ENCODE peak calls at places on chromosome 4, in ten cellular contexts. One of them, this sample, is unnamed. For H3K9me3, the result is how much of the 10 kb centered on the place peaks cover.

GRCh38 chr4:120415902-120416301 is 349.3 kb upstream of the MAD2L1 start:
- DNase-seq in ascending aorta: no peak
- DNase-seq in left ventricle myocardium inferior: no peak
- DNase-seq in uterus: no peak
- DNase-seq in CD8-positive, alpha-beta T cell: no peak
- DNase-seq in tibial artery: no peak
- DNase-seq in neural progenitor cell: no peak
- DNase-seq in body of pancreas: no peak
- DNase-seq in sigmoid colon: no peak
- DNase-seq in right atrium auricular region: no peak
- DNase-seq in this sample: no peak

GRCh38 chr4:181194096-181194495 is 1049.1 kb upstream of the TENM3 start:
- DNase-seq in sigmoid colon: no peak
- DNase-seq in uterus: no peak
- DNase-seq in left ventricle myocardium inferior: no peak
- DNase-seq in CD8-positive, alpha-beta T cell: no peak
- DNase-seq in tibial artery: no peak
- DNase-seq in body of pancreas: no peak
- DNase-seq in neural progenitor cell: no peak
- DNase-seq in right atrium auricular region: no peak
- DNase-seq in ascending aorta: no peak
- DNase-seq in this sample: peak

GRCh38 chr4:39660757-39661156 is 22.1 kb upstream of the SMIM14 start:
- DNase-seq in sigmoid colon: no peak
- DNase-seq in ascending aorta: no peak
- DNase-seq in left ventricle myocardium inferior: no peak
- DNase-seq in uterus: no peak
- DNase-seq in body of pancreas: no peak
- DNase-seq in neural progenitor cell: no peak
- DNase-seq in tibial artery: no peak
- DNase-seq in right atrium auricular region: no peak
- DNase-seq in CD8-positive, alpha-beta T cell: no peak
- DNase-seq in this sample: no peak

GRCh38 chr4:4446434-4446833 is 59.5 kb downstream of the NSG1 start:
- DNase-seq in sigmoid colon: no peak
- DNase-seq in CD8-positive, alpha-beta T cell: no peak
- DNase-seq in left ventricle myocardium inferior: no peak
- DNase-seq in tibial artery: no peak
- DNase-seq in neural progenitor cell: no peak
- DNase-seq in body of pancreas: no peak
- DNase-seq in ascending aorta: no peak
- DNase-seq in uterus: no peak
- DNase-seq in right atrium auricular region: no peak
- DNase-seq in this sample: no peak

GRCh38 chr4:105998210-105998609 is 102.9 kb downstream of the NPNT start:
- DNase-seq in sigmoid colon: no peak
- DNase-seq in left ventricle myocardium inferior: no peak
- DNase-seq in body of pancreas: no peak
- DNase-seq in right atrium auricular region: no peak
- DNase-seq in uterus: no peak
- DNase-seq in CD8-positive, alpha-beta T cell: no peak
- DNase-seq in tibial artery: no peak
- DNase-seq in ascending aorta: no peak
- DNase-seq in neural progenitor cell: no peak
- DNase-seq in this sample: no peak

GRCh38 chr4:85474818-85475630 is at the start of gene ARHGAP24:
- DNase-seq in uterus: peak
- DNase-seq in body of pancreas: peak
- DNase-seq in right atrium auricular region: peak
- DNase-seq in left ventricle myocardium inferior: peak
- DNase-seq in tibial artery: peak
- DNase-seq in sigmoid colon: peak
- DNase-seq in CD8-positive, alpha-beta T cell: no peak
- DNase-seq in ascending aorta: peak
- DNase-seq in neural progenitor cell: peak
- DNase-seq in this sample: peak

GRCh38 chr4:163680390-163681098 is 186.1 kb downstream of the TMA16 start:
- DNase-seq in tibial artery: no peak
- DNase-seq in CD8-positive, alpha-beta T cell: no peak
- DNase-seq in ascending aorta: no peak
- DNase-seq in left ventricle myocardium inferior: no peak
- DNase-seq in right atrium auricular region: no peak
- DNase-seq in neural progenitor cell: no peak
- DNase-seq in uterus: no peak
- DNase-seq in sigmoid colon: no peak
- DNase-seq in body of pancreas: no peak
- DNase-seq in this sample: no peak

GRCh38 chr4:17347445-17347844 is 164.4 kb downstream of the QDPR start:
- DNase-seq in tibial artery: no peak
- DNase-seq in body of pancreas: no peak
- DNase-seq in ascending aorta: no peak
- DNase-seq in right atrium auricular region: no peak
- DNase-seq in sigmoid colon: no peak
- DNase-seq in uterus: no peak
- DNase-seq in neural progenitor cell: peak
- DNase-seq in CD8-positive, alpha-beta T cell: no peak
- DNase-seq in left ventricle myocardium inferior: no peak
- DNase-seq in this sample: no peak

GRCh38 chr4:69239777-69240176 is 25.2 kb upstream of the UGT2B11 start:
- DNase-seq in tibial artery: no peak
- DNase-seq in CD8-positive, alpha-beta T cell: no peak
- DNase-seq in body of pancreas: no peak
- DNase-seq in uterus: no peak
- DNase-seq in left ventricle myocardium inferior: no peak
- DNase-seq in right atrium auricular region: no peak
- DNase-seq in neural progenitor cell: no peak
- DNase-seq in ascending aorta: no peak
- DNase-seq in sigmoid colon: no peak
- DNase-seq in this sample: no peak

GRCh38 chr4:52577285-52577968 is 81.7 kb downstream of the USP46 start:
- DNase-seq in tibial artery: no peak
- DNase-seq in body of pancreas: no peak
- DNase-seq in CD8-positive, alpha-beta T cell: no peak
- DNase-seq in left ventricle myocardium inferior: no peak
- DNase-seq in uterus: no peak
- DNase-seq in right atrium auricular region: no peak
- DNase-seq in neural progenitor cell: no peak
- DNase-seq in ascending aorta: no peak
- DNase-seq in sigmoid colon: no peak
- DNase-seq in this sample: peak

GRCh38 chr4:150781108-150781663 is 199.2 kb downstream of the MAB21L2 start:
- DNase-seq in ascending aorta: no peak
- DNase-seq in uterus: no peak
- DNase-seq in body of pancreas: no peak
- DNase-seq in CD8-positive, alpha-beta T cell: no peak
- DNase-seq in tibial artery: no peak
- DNase-seq in left ventricle myocardium inferior: peak
- DNase-seq in right atrium auricular region: no peak
- DNase-seq in neural progenitor cell: no peak
- DNase-seq in sigmoid colon: no peak
- DNase-seq in this sample: no peak

GRCh38 chr4:101954351-101954750 is 163.8 kb downstream of the BANK1 start:
- DNase-seq in right atrium auricular region: no peak
- DNase-seq in ascending aorta: no peak
- DNase-seq in body of pancreas: no peak
- DNase-seq in sigmoid colon: no peak
- DNase-seq in uterus: no peak
- DNase-seq in CD8-positive, alpha-beta T cell: no peak
- DNase-seq in neural progenitor cell: peak
- DNase-seq in tibial artery: no peak
- DNase-seq in left ventricle myocardium inferior: no peak
- DNase-seq in this sample: no peak

DNA sequence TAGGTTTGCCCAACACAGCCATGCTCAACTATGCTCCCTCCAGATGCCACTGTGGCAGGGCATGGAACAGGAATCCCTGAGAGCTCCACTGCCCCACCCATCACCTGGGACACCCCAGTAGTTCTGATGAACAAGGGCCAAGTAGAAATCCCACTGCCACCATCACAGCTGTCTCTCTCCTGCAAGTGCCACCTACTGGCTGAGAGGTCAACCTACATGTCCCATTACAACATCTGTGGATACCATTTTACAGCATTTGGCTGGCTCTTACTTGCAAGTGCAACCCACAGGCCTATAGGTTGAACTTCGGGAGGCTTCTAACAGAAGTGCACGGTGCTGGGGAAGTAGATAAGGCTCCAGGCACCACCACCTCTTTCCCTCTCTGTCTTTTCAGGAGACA is 142.5 kb downstream of the CXXC4 start:
- DNase-seq in left ventricle myocardium inferior: no peak
- DNase-seq in right atrium auricular region: no peak
- DNase-seq in body of pancreas: no peak
- DNase-seq in uterus: no peak
- DNase-seq in CD8-positive, alpha-beta T cell: no peak
- DNase-seq in ascending aorta: no peak
- DNase-seq in sigmoid colon: no peak
- DNase-seq in neural progenitor cell: peak
- DNase-seq in tibial artery: no peak
- DNase-seq in this sample: no peak
- H3K9me3 ChIP-seq in left ventricle myocardium inferior: under half
- H3K9me3 ChIP-seq in right atrium auricular region: under half
- H3K9me3 ChIP-seq in body of pancreas: under half
- H3K9me3 ChIP-seq in uterus: under half
- H3K9me3 ChIP-seq in CD8-positive, alpha-beta T cell: under half
- H3K9me3 ChIP-seq in ascending aorta: under half
- H3K9me3 ChIP-seq in sigmoid colon: under half
- H3K9me3 ChIP-seq in neural progenitor cell: under half
- H3K9me3 ChIP-seq in tibial artery: under half
- H3K9me3 ChIP-seq in this sample: under half

GRCh38 chr4:1009647-1010521 is 1.5 kb upstream of the FGFRL1 start:
- DNase-seq in body of pancreas: peak
- DNase-seq in left ventricle myocardium inferior: peak
- DNase-seq in neural progenitor cell: peak
- DNase-seq in tibial artery: peak
- DNase-seq in ascending aorta: no peak
- DNase-seq in uterus: peak
- DNase-seq in right atrium auricular region: no peak
- DNase-seq in CD8-positive, alpha-beta T cell: peak
- DNase-seq in sigmoid colon: peak
- DNase-seq in this sample: no peak
- H3K4me3 ChIP-seq in body of pancreas: peak
- H3K4me3 ChIP-seq in left ventricle myocardium inferior: peak
- H3K4me3 ChIP-seq in neural progenitor cell: peak
- H3K4me3 ChIP-seq in tibial artery: peak
- H3K4me3 ChIP-seq in ascending aorta: peak
- H3K4me3 ChIP-seq in uterus: peak
- H3K4me3 ChIP-seq in right atrium auricular region: peak
- H3K4me3 ChIP-seq in CD8-positive, alpha-beta T cell: peak
- H3K4me3 ChIP-seq in sigmoid colon: peak
- H3K4me3 ChIP-seq in this sample: no peak

GRCh38 chr4:186932631-186933150 is 209.0 kb upstream of the FAT1 start:
- DNase-seq in uterus: no peak
- DNase-seq in ascending aorta: no peak
- DNase-seq in neural progenitor cell: no peak
- DNase-seq in body of pancreas: no peak
- DNase-seq in tibial artery: no peak
- DNase-seq in sigmoid colon: no peak
- DNase-seq in left ventricle myocardium inferior: no peak
- DNase-seq in CD8-positive, alpha-beta T cell: no peak
- DNase-seq in right atrium auricular region: no peak
- DNase-seq in this sample: no peak

GRCh38 chr4:186936496-186937375 is 213.1 kb upstream of the FAT1 start:
- DNase-seq in left ventricle myocardium inferior: no peak
- DNase-seq in tibial artery: no peak
- DNase-seq in sigmoid colon: no peak
- DNase-seq in body of pancreas: no peak
- DNase-seq in right atrium auricular region: no peak
- DNase-seq in CD8-positive, alpha-beta T cell: no peak
- DNase-seq in uterus: no peak
- DNase-seq in neural progenitor cell: no peak
- DNase-seq in ascending aorta: no peak
- DNase-seq in this sample: no peak

GRCh38 chr4:186934255-186934654 is 210.6 kb upstream of the FAT1 start:
- DNase-seq in left ventricle myocardium inferior: no peak
- DNase-seq in sigmoid colon: no peak
- DNase-seq in neural progenitor cell: no peak
- DNase-seq in ascending aorta: no peak
- DNase-seq in body of pancreas: no peak
- DNase-seq in right atrium auricular region: no peak
- DNase-seq in CD8-positive, alpha-beta T cell: no peak
- DNase-seq in uterus: no peak
- DNase-seq in tibial artery: no peak
- DNase-seq in this sample: no peak

GRCh38 chr4:186935881-186936280 is 212.2 kb upstream of the FAT1 start:
- DNase-seq in CD8-positive, alpha-beta T cell: no peak
- DNase-seq in sigmoid colon: no peak
- DNase-seq in body of pancreas: no peak
- DNase-seq in uterus: no peak
- DNase-seq in right atrium auricular region: no peak
- DNase-seq in neural progenitor cell: no peak
- DNase-seq in ascending aorta: no peak
- DNase-seq in tibial artery: no peak
- DNase-seq in left ventricle myocardium inferior: no peak
- DNase-seq in this sample: no peak

DNA sequence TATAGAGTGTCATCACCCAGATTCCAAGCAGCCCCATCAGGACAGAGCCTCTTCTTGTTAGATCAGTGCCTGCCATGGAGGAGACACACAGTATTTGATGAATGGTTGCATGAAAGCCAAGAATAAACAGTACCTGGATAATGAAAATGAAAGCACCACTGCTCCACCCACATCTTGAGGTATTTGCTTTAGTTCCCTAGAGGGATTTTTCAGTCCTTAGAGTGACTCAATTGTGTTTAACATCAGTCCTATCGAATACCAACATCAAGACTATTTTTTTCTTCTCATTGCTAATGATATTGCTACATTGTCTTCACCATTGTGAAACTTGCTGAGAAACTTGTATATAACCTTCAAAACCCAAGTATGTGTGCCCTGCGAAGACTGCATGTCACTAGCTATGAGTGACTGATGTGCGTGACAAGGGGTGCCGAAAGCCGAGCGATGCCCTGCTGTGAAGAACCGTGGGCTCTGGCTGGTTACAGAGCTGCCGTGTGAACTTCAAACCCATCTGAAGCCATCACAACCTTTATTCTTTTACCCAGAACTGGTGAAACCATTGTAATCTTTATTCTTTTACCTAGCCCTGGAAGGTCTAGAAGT is 211.3 kb upstream of the FAT1 start:
- DNase-seq in ascending aorta: no peak
- DNase-seq in body of pancreas: no peak
- DNase-seq in left ventricle myocardium inferior: no peak
- DNase-seq in tibial artery: no peak
- DNase-seq in right atrium auricular region: no peak
- DNase-seq in CD8-positive, alpha-beta T cell: no peak
- DNase-seq in sigmoid colon: no peak
- DNase-seq in uterus: no peak
- DNase-seq in neural progenitor cell: no peak
- DNase-seq in this sample: no peak
- H3K27ac ChIP-seq in ascending aorta: no peak
- H3K27ac ChIP-seq in body of pancreas: no peak
- H3K27ac ChIP-seq in left ventricle myocardium inferior: no peak
- H3K27ac ChIP-seq in tibial artery: no peak
- H3K27ac ChIP-seq in right atrium auricular region: no peak
- H3K27ac ChIP-seq in CD8-positive, alpha-beta T cell: no peak
- H3K27ac ChIP-seq in sigmoid colon: no peak
- H3K27ac ChIP-seq in uterus: no peak
- H3K27ac ChIP-seq in neural progenitor cell: no peak
- H3K27ac ChIP-seq in this sample: no peak

DNA sequence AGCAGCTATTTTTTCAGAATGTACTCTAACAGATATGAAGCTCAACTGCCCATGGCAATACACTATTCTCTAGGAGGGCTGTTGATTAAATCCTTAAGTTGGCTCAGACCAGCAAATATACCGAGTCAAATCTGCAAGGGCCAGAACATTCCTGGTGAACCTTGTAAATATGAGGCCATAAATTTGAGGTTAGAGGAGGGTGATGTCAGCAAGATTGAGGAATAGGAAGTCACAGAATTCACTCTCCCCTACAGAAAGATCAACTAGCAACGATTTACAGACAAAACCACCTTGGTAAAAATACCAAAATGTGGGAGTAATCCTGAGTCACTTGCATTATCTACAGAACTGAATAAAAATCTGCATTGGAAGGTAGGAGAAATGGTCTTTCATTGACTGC is 399.3 kb downstream of the GPM6A start:
- DNase-seq in sigmoid colon: no peak
- DNase-seq in tibial artery: no peak
- DNase-seq in CD8-positive, alpha-beta T cell: no peak
- DNase-seq in neural progenitor cell: no peak
- DNase-seq in ascending aorta: no peak
- DNase-seq in uterus: no peak
- DNase-seq in right atrium auricular region: no peak
- DNase-seq in left ventricle myocardium inferior: no peak
- DNase-seq in body of pancreas: no peak
- DNase-seq in this sample: no peak
- H3K9me3 ChIP-seq in sigmoid colon: under half
- H3K9me3 ChIP-seq in tibial artery: under half
- H3K9me3 ChIP-seq in CD8-positive, alpha-beta T cell: under half
- H3K9me3 ChIP-seq in neural progenitor cell: under half
- H3K9me3 ChIP-seq in ascending aorta: under half
- H3K9me3 ChIP-seq in uterus: under half
- H3K9me3 ChIP-seq in right atrium auricular region: under half
- H3K9me3 ChIP-seq in left ventricle myocardium inferior: under half
- H3K9me3 ChIP-seq in body of pancreas: under half
- H3K9me3 ChIP-seq in this sample: under half

This sample was measured in SJSA1.